ENCODE peak calls at places on chromosome 5, in four cellular contexts. I is K562, K is HepG2, O is H1. W is an unnamed sample.

GRCh38 chr5:128844354-128844923 is 120.8 kb upstream of the SLC27A6 start:
- DNase-seq in K (no peak), I (no peak), O (no peak), W (peak; percentile 11)

GRCh38 chr5:134122530-134122929 is 8.0 kb downstream of the TCF7 start:
- DNase-seq in I (no peak), K (no peak), O (no peak), W (no peak)

GRCh38 chr5:131419877-131420276 is 156.0 kb downstream of the CDC42SE2 start:
- DNase-seq in K (no peak), I (no peak), O (no peak), W (no peak)

GRCh38 chr5:118125687-118126086 is 862.7 kb downstream of the DTWD2 start:
- DNase-seq in I (no peak), O (no peak), K (no peak), W (no peak)

GRCh38 chr5:6704361-6704851 is 8.8 kb upstream of the TENT4A start:
- DNase-seq in I (no peak), K (no peak), O (no peak), W (no peak)

GRCh38 chr5:32585446-32586250 is at the start of gene SUB1:
- DNase-seq in O (peak; percentile 75), K (peak; percentile 87), I (peak; percentile 99), W (peak; percentile 94)

GRCh38 chr5:6636293-6636692 is 3.1 kb downstream of the SRD5A1 start:
- DNase-seq in I (no peak), K (no peak), O (no peak), W (no peak)

GRCh38 chr5:120240716-120241115 is 223.4 kb upstream of the PRR16 start:
- DNase-seq in O (no peak), I (no peak), K (no peak), W (no peak)

GRCh38 chr5:170070556-170071412 is 34.9 kb upstream of the FOXI1 start:
- DNase-seq in O (peak; percentile 17), I (peak; percentile 66), K (no peak), W (peak; percentile 45)

GRCh38 chr5:84118551-84118950 is 266.1 kb downstream of the EDIL3 start:
- DNase-seq in I (no peak), K (no peak), O (no peak), W (no peak)

GRCh38 chr5:71836547-71837112 is 117.6 kb downstream of the CARTPT start:
- DNase-seq in I (no peak), O (no peak), K (no peak), W (no peak)

GRCh38 chr5:6347673-6348072 is 30.7 kb downstream of the MED10 start:
- DNase-seq in O (no peak), I (no peak), K (no peak), W (no peak)

GRCh38 chr5:110752953-110753352 is 14.1 kb downstream of the SLC25A46 start:
- DNase-seq in K (no peak), I (no peak), O (no peak), W (no peak)

GRCh38 chr5:142324377-142324870 is 397 bp downstream of the SPRY4 start:
- DNase-seq in K (no peak), O (no peak), I (no peak), W (no peak)

GRCh38 chr5:1565737-1566734 is 42.3 kb upstream of the LPCAT1 start:
- DNase-seq in I (no peak), K (no peak), O (no peak), W (no peak)

GRCh38 chr5:150137997-150138396 is 17.6 kb downstream of the PDGFRB start:
- DNase-seq in O (no peak), I (no peak), K (peak; percentile 37), W (no peak)

GRCh38 chr5:137699291-137700281 is 36.3 kb downstream of the KLHL3 start:
- DNase-seq in I (no peak), O (no peak), K (no peak), W (no peak)

GRCh38 chr5:149128023-149128875 is 13.0 kb upstream of the ABLIM3 start:
- DNase-seq in K (no peak), I (peak; percentile 48), O (no peak), W (peak; percentile 76)

GRCh38 chr5:176171171-176171760 is 67.0 kb upstream of the SIMC1 start:
- DNase-seq in K (no peak), I (no peak), O (no peak), W (no peak)

GRCh38 chr5:175597718-175598117 is 60.2 kb upstream of the HRH2 start:
- DNase-seq in O (no peak), I (no peak), K (no peak), W (no peak)

GRCh38 chr5:180324633-180324955 is 28.5 kb downstream of the GFPT2 start:
- DNase-seq in I (no peak), K (no peak), O (no peak), W (no peak)

GRCh38 chr5:153711755-153712154 is 221.3 kb downstream of the GRIA1 start:
- DNase-seq in O (no peak), I (no peak), K (no peak), W (no peak)

GRCh38 chr5:111697215-111697614 is 59.8 kb downstream of the NREP start:
- DNase-seq in I (peak; percentile 3), K (no peak), O (no peak), W (no peak)

DNA sequence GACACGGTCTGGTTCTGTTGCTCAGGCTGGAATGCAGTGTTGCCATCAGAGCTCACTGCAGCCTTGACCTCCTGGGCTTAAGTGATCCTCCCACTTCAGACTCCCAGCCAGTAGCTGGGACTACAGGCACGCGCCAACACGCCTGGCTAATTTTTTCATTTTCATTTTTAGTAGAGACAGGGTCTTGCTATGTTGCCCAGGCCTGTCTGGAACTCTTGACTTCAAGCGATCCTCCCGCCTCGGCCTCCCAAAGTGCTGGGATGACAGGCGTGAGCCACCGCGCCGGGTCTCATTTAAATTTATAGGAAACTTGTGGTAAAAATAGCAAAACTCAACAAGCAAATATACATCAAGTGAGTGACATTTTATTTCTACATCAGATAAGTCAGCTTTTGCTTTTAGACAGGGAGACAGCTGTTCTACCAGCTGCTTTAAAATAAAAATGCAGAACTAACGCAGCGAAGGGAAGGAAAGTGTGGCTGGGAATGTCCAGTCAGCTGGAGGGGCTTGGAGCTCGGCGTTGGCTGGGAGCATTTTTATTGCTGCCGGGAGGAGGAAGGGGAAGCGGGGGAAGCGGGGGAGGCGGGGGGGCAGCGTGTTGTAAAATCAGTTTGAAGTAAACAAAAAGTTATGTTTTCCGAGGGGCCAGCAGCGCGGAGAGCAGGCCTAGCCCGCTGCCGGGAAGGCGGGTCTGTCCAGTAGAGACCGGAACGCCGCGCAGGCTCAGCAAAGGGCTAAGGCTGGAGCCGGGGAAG is 707 bp upstream of the ZFYVE16 start:
- DNase-seq in I (peak; percentile 30), O (no peak), K (peak; percentile 80), W (no peak)
- TF ChIP-seq PHF8 in I (no peak), O (no peak), K (no peak), W (no peak)

GRCh38 chr5:172439785-172440480 is 14.4 kb downstream of the SH3PXD2B start:
- DNase-seq in I (no peak), O (no peak), K (no peak), W (no peak)
- TF ChIP-seq MAFK in I (no peak), O (no peak), K (no peak), W (no peak)

DNA sequence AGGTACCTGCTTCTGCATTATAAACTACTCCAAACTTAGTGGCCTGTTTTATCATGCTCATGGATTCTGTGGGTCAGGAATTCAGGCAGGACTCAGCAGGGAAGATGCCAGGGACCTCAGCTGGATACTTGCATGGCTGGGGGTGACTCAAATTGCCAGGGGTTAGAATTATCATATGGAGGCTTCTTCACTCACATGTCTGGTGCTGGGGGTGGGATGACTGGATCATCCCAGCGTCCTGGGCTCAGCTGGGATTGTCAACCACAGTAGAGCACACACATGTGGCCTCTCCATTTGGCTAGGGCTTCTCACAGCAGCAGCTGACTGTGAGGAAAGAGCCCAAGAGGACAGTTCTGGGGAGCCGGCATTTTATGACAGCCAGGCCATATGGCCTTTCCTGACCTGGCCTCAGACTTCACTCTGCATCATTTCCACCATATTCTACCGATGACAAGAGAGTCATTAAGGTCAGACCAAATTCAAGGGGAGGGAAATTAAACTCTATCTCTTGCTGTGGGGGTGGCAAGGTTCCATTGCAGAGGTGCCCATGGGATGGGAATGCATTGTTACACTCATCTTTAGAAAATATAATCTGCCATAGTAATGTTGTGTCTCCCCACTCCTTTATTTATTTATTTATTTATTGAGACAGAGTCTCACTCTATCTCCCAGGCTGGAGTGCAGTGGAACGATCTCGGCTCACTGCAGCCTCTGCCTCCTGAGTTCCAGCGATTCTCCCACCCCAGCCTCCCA is 5.3 kb upstream of the GRK6 start:
- DNase-seq in I (no peak), K (no peak), O (no peak), W (no peak)
- TF ChIP-seq PHF8 in I (no peak), K (no peak), O (no peak), W (no peak)

GRCh38 chr5:76331139-76331538 is 71.9 kb upstream of the IQGAP2 start:
- DNase-seq in K (no peak), I (peak; percentile 50), O (no peak), W (no peak)
- TF ChIP-seq MAFK in K (no peak), I (no peak), O (no peak), W (no peak)

W was measured in A549.